ENCODE peak calls at places on chromosomes 12 and 14, in seven cellular contexts. B is HCT116, C is K562, X is H1, T is GM12878, S is SK-N-SH, F is HepG2. L is an unnamed sample.

GRCh38 chr14:39229222-39229543 is 4.5 kb upstream of the MIA2 start:
- DNase-seq in X (no peak), S (no peak), B (no peak), T (no peak), F (no peak), C (no peak), L (no peak)

GRCh38 chr12:101877816-101878811 is 734 bp downstream of the DRAM1 start:
- DNase-seq in C (peak), T (no peak), B (no peak), F (peak), S (peak), X (no peak), L (peak)

GRCh38 chr14:85481471-85481870 is 48.5 kb upstream of the FLRT2 start:
- DNase-seq in S (no peak), B (no peak), T (no peak), F (no peak), C (no peak), X (no peak), L (no peak)

GRCh38 chr14:105167303-105168092 is 1.1 kb downstream of the JAG2 start:
- DNase-seq in X (no peak), F (no peak), C (peak), T (no peak), B (no peak), S (peak), L (peak)

GRCh38 chr12:91985002-91985767 is 160.5 kb downstream of the BTG1 start:
- DNase-seq in C (no peak), F (no peak), T (no peak), X (no peak), B (no peak), S (no peak), L (no peak)

GRCh38 chr12:19712041-19712440 is 272.7 kb downstream of the AEBP2 start:
- DNase-seq in S (no peak), F (no peak), B (peak), T (no peak), C (no peak), X (no peak), L (no peak)

GRCh38 chr14:25150934-25151790 is 101.2 kb upstream of the STXBP6 start:
- DNase-seq in X (no peak), T (peak), S (peak), F (peak), B (peak), C (peak), L (peak)

GRCh38 chr12:67697443-67697842 is 48.9 kb downstream of the DYRK2 start:
- DNase-seq in T (no peak), B (no peak), X (no peak), C (no peak), F (no peak), S (no peak), L (no peak)

GRCh38 chr14:45709541-45709940 is 456.5 kb upstream of the MIS18BP1 start:
- DNase-seq in F (no peak), B (no peak), S (no peak), C (no peak), T (no peak), X (no peak), L (no peak)

GRCh38 chr12:88127855-88128254 is 14.0 kb downstream of the CEP290 start:
- DNase-seq in T (no peak), B (no peak), C (no peak), X (no peak), S (no peak), F (peak), L (no peak)

GRCh38 chr14:75831455-75831854 is 150.3 kb downstream of the TGFB3 start:
- DNase-seq in F (peak), T (no peak), C (peak), B (no peak), S (no peak), X (no peak), L (no peak)

GRCh38 chr12:93848453-93849120 is 171.4 kb downstream of the CRADD start:
- DNase-seq in F (no peak), X (no peak), B (no peak), T (no peak), C (no peak), S (no peak), L (no peak)

GRCh38 chr14:36212577-36212976 is 36.1 kb upstream of the PTCSC3 start:
- DNase-seq in X (no peak), B (no peak), T (no peak), C (no peak), F (no peak), S (no peak), L (no peak)

GRCh38 chr12:65122661-65123060 is 1.6 kb upstream of the WIF1 start:
- DNase-seq in B (no peak), C (no peak), S (no peak), T (no peak), X (no peak), F (no peak), L (no peak)

GRCh38 chr12:23352670-23353069 is 596.8 kb downstream of the SOX5 start:
- DNase-seq in C (no peak), B (no peak), T (no peak), X (no peak), S (no peak), F (no peak), L (no peak)

GRCh38 chr12:99111600-99111999 is 466.5 kb downstream of the APAF1 start:
- DNase-seq in B (no peak), X (no peak), T (no peak), C (no peak), S (no peak), F (no peak), L (peak)
- TF ChIP-seq JUND in B (no peak), X (no peak), T (no peak), C (no peak), S (no peak), F (no peak), L (no peak)

GRCh38 chr14:38070213-38070612 is 137.5 kb upstream of the SSTR1 start:
- DNase-seq in C (no peak), B (no peak), T (no peak), F (no peak), S (no peak), X (no peak), L (no peak)
- TF ChIP-seq JUND in C (no peak), B (no peak), T (no peak), F (no peak), S (no peak), X (no peak), L (no peak)

GRCh38 chr12:57515468-57515933 is 4.8 kb downstream of the DDIT3 start:
- DNase-seq in F (no peak), S (no peak), T (no peak), X (no peak), B (no peak), C (no peak), L (no peak)

GRCh38 chr12:57516617-57517153 is 3.6 kb downstream of the DDIT3 start:
- DNase-seq in C (no peak), F (no peak), T (no peak), S (no peak), X (no peak), B (no peak), L (no peak)

GRCh38 chr12:57515934-57516541 is 4.3 kb downstream of the DDIT3 start:
- DNase-seq in S (no peak), B (no peak), C (no peak), F (no peak), X (no peak), T (no peak), L (no peak)

GRCh38 chr12:57518176-57518919 is 2.0 kb downstream of the DDIT3 start:
- DNase-seq in X (no peak), B (no peak), C (no peak), F (no peak), T (no peak), S (no peak), L (no peak)

DNA sequence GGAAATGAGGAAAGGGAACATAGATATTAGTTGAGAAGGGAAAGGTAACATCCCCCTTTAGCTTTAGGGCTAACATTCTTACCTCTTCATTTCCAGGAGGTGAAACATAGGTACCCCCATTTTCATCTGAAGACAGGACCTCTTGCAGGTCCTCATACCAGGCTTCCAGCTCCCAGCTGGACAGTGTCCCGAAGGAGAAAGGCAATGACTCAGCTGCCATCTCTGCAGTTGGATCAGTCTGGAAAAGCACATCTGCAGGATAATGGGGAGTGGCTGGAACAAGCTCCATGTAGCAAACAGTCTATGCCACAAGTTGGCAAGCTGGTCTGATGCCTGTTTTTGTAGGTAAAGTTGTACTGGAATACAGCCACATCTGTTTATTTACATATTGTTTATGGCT is 3.1 kb downstream of the DDIT3 start:
- DNase-seq in S (no peak), F (no peak), B (no peak), X (no peak), T (no peak), C (no peak), L (no peak)
- TF ChIP-seq JUND in S (no peak), F (no peak), B (no peak), X (no peak), T (no peak), C (no peak), L (no peak)

GRCh38 chr14:54814076-54814475 is 88.5 kb downstream of the GCH1 start:
- DNase-seq in S (no peak), C (peak), F (no peak), B (no peak), X (peak), T (no peak), L (no peak)
- TF ChIP-seq JUND in S (no peak), C (no peak), F (no peak), B (no peak), X (no peak), T (no peak), L (no peak)

DNA sequence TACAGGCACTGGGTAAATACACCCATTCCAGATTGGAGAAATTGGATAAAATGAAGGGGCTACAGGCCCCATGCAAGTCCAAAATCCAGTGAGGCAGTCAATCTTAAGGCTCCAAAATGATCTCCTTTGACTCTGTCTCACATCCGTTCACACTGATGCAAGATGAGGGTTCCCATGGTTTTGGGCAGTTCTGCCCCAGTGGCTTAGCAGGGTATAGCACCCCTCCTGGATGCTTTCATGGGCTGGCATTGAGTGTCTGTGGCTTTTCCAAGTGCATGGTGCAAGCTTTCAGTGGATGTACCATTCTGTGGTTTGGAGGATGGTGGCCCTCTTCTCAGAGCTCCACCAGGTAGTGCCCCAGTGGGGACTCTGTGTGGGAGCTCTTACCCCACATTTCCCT is 427.2 kb downstream of the TRHDE start:
- DNase-seq in X (no peak), S (no peak), T (no peak), F (no peak), C (no peak), B (no peak), L (peak)
- TF ChIP-seq JUND in X (no peak), S (no peak), T (no peak), F (no peak), C (no peak), B (no peak), L (no peak)

GRCh38 chr12:41509655-41510054 is 321.5 kb downstream of the PDZRN4 start:
- DNase-seq in C (no peak), S (no peak), F (no peak), X (no peak), B (no peak), T (no peak), L (no peak)
- TF ChIP-seq JUND in C (no peak), S (no peak), F (no peak), X (no peak), B (no peak), T (no peak), L (no peak)

GRCh38 chr14:61439779-61440418 is 118.5 kb downstream of the PRKCH start:
- DNase-seq in C (no peak), X (no peak), T (no peak), S (no peak), B (no peak), F (no peak), L (no peak)

GRCh38 chr14:61438497-61438859 is 117.1 kb downstream of the PRKCH start:
- DNase-seq in C (no peak), F (no peak), B (no peak), S (no peak), T (peak), X (no peak), L (peak)

GRCh38 chr14:61438036-61438435 is 116.7 kb downstream of the PRKCH start:
- DNase-seq in X (no peak), T (no peak), C (no peak), F (no peak), B (no peak), S (no peak), L (peak)

GRCh38 chr14:61437383-61437782 is 116.0 kb downstream of the PRKCH start:
- DNase-seq in S (no peak), X (no peak), T (no peak), B (no peak), C (no peak), F (no peak), L (no peak)

DNA sequence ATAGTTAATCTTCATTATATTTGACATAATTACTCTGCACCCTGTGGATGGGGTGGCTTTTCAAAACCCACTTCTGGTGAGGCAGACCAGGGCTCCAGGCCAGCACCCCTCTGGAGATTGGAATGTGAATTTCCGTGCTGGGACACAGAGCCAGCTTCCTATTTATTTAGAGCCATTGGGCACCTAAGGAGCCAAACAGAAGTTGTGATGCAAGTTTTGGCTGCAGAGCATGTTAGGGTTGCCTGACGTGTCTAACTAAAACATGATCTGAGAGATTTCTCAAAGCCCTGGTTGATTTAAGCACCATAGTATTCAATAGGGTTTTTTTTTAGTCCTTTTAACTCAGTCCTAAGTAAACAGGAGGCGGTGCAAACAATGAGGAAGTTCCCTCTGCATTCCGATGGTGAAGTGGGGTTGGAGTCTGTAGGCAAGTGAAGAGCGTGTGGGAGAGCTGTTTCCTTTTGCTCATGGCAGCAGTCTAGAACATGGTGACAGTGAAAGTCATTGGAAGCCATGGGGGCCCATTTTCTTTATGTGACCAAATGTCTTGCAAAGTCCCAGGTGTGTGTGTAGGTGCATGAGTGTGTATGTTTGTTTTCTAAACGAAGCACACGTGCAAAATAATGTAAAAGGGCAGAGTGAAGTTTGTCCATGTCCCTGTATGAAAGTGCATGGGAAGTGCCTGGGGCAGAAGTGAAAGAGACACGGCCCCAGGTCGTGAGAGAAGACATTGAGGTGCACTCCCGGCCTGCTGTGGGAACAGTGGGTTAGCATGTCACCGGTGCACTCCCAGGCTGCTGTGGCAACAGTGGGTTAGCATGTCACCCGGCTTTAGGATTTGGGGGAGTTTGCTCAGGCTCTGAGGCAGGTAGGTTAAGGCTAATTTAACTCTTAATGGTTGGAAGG is 117.7 kb downstream of the PRKCH start:
- DNase-seq in S (no peak), F (peak), B (no peak), T (peak), C (no peak), X (no peak), L (peak)
- TF ChIP-seq JUND in S (no peak), F (no peak), B (peak), T (no peak), C (no peak), X (no peak), L (peak)

DNA sequence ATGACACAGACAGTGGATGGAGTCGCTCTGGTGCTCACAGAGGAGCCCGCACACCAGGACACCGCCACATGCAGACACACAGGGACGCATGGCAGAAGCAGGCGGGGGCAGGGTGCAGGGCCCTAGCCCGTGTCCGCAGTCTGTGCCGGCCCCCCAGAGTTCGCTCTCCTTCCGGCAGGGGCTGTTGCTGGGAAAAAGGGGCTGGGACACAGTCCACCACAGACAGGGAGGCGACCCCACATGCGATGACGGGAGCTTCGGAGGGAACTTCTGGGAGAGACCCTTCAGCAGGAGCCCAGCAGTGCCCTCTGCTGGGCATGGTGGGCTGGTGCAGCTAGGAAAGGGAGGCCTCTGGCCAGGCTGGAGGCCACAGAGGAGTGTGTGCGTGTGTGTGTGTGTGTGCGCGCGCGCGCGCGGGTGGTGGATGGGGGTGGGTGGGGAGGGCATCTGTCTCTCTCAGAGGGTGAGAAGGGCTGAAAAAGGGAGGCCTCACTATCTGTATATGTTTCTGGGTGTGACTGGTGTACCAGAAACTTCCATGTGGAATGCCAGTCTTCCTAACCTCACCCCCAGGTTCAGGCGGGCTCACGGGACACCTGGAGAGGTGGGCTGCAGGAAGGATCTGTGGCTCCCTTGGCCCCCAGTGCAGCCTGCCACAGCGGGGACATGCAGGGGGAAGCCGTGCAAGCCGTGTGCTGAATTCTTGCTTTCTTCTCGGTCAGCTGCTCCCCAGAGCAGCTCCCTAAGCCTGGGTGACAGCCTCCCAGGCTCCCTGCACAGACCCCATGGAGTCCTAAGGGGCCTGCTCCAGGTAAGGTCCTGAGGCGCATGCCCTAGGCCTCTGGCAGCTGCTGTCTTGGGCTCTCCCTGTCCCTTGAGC is 60.7 kb downstream of the PLEKHG3 start:
- DNase-seq in C (peak), X (peak), B (peak), F (peak), T (no peak), S (peak), L (peak)
- TF ChIP-seq JUND in C (no peak), X (no peak), B (no peak), F (no peak), T (no peak), S (no peak), L (no peak)